ENCODE peak calls at places on chromosomes 6 and 20, in ten cellular contexts. One of them, this sample, is unnamed.

GRCh38 chr6:73631849-73632248 is 21.9 kb downstream of the SLC17A5 start:
- DNase-seq in A673: no peak
- DNase-seq in fibroblast of lung: peak
- DNase-seq in brain microvascular endothelial cell: no peak
- DNase-seq in AG10803: peak
- DNase-seq in HFF-Myc: peak
- DNase-seq in ascending aorta: no peak
- DNase-seq in IMR-90: peak
- DNase-seq in kidney epithelial cell: no peak
- DNase-seq in Panc1: no peak
- DNase-seq in this sample: no peak

GRCh38 chr6:145688493-145688905 is 46.8 kb downstream of the EPM2A start:
- DNase-seq in A673: no peak
- DNase-seq in fibroblast of lung: peak
- DNase-seq in brain microvascular endothelial cell: no peak
- DNase-seq in AG10803: no peak
- DNase-seq in HFF-Myc: no peak
- DNase-seq in ascending aorta: no peak
- DNase-seq in IMR-90: peak
- DNase-seq in kidney epithelial cell: peak
- DNase-seq in Panc1: no peak
- DNase-seq in this sample: peak

GRCh38 chr20:32201296-32201976 is 6.1 kb downstream of the PLAGL2 start:
- DNase-seq in A673: no peak
- DNase-seq in fibroblast of lung: no peak
- DNase-seq in brain microvascular endothelial cell: no peak
- DNase-seq in AG10803: peak
- DNase-seq in HFF-Myc: no peak
- DNase-seq in ascending aorta: no peak
- DNase-seq in IMR-90: peak
- DNase-seq in kidney epithelial cell: no peak
- DNase-seq in Panc1: no peak
- DNase-seq in this sample: no peak

GRCh38 chr6:56618050-56618449 is 24.6 kb downstream of the DST start:
- DNase-seq in A673: peak
- DNase-seq in fibroblast of lung: no peak
- DNase-seq in brain microvascular endothelial cell: no peak
- DNase-seq in AG10803: no peak
- DNase-seq in HFF-Myc: no peak
- DNase-seq in ascending aorta: no peak
- DNase-seq in IMR-90: no peak
- DNase-seq in kidney epithelial cell: no peak
- DNase-seq in Panc1: no peak
- DNase-seq in this sample: no peak

GRCh38 chr6:80605165-80605989 is 498.9 kb downstream of the BCKDHB start:
- DNase-seq in A673: peak
- DNase-seq in fibroblast of lung: peak
- DNase-seq in brain microvascular endothelial cell: peak
- DNase-seq in AG10803: peak
- DNase-seq in HFF-Myc: peak
- DNase-seq in ascending aorta: no peak
- DNase-seq in IMR-90: peak
- DNase-seq in kidney epithelial cell: no peak
- DNase-seq in Panc1: no peak
- DNase-seq in this sample: peak

GRCh38 chr6:26484161-26484560 is 15.9 kb upstream of the BTN1A1 start:
- DNase-seq in A673: no peak
- DNase-seq in fibroblast of lung: no peak
- DNase-seq in brain microvascular endothelial cell: no peak
- DNase-seq in AG10803: no peak
- DNase-seq in HFF-Myc: no peak
- DNase-seq in ascending aorta: no peak
- DNase-seq in IMR-90: no peak
- DNase-seq in kidney epithelial cell: no peak
- DNase-seq in Panc1: no peak
- DNase-seq in this sample: no peak

GRCh38 chr6:7897461-7898192 is 13.0 kb downstream of the TXNDC5 start:
- DNase-seq in A673: no peak
- DNase-seq in fibroblast of lung: no peak
- DNase-seq in brain microvascular endothelial cell: no peak
- DNase-seq in AG10803: no peak
- DNase-seq in HFF-Myc: no peak
- DNase-seq in ascending aorta: no peak
- DNase-seq in IMR-90: no peak
- DNase-seq in kidney epithelial cell: no peak
- DNase-seq in Panc1: no peak
- DNase-seq in this sample: no peak

GRCh38 chr20:16125810-16126209 is 447.4 kb downstream of the KIF16B start:
- DNase-seq in A673: no peak
- DNase-seq in fibroblast of lung: no peak
- DNase-seq in brain microvascular endothelial cell: no peak
- DNase-seq in AG10803: peak
- DNase-seq in HFF-Myc: no peak
- DNase-seq in ascending aorta: no peak
- DNase-seq in IMR-90: no peak
- DNase-seq in kidney epithelial cell: no peak
- DNase-seq in Panc1: no peak
- DNase-seq in this sample: no peak

GRCh38 chr6:31739639-31740396 is at the start of gene MSH5:
- DNase-seq in A673: peak
- DNase-seq in fibroblast of lung: peak
- DNase-seq in brain microvascular endothelial cell: peak
- DNase-seq in AG10803: peak
- DNase-seq in HFF-Myc: peak
- DNase-seq in ascending aorta: peak
- DNase-seq in IMR-90: peak
- DNase-seq in kidney epithelial cell: peak
- DNase-seq in Panc1: peak
- DNase-seq in this sample: peak

GRCh38 chr6:31737315-31738047 is 1.2 kb upstream of the CLIC1 start:
- DNase-seq in A673: peak
- DNase-seq in fibroblast of lung: peak
- DNase-seq in brain microvascular endothelial cell: no peak
- DNase-seq in AG10803: no peak
- DNase-seq in HFF-Myc: no peak
- DNase-seq in ascending aorta: no peak
- DNase-seq in IMR-90: no peak
- DNase-seq in kidney epithelial cell: no peak
- DNase-seq in Panc1: no peak
- DNase-seq in this sample: no peak

GRCh38 chr6:31736768-31737314 is 511 bp upstream of the CLIC1 start:
- DNase-seq in A673: no peak
- DNase-seq in fibroblast of lung: no peak
- DNase-seq in brain microvascular endothelial cell: no peak
- DNase-seq in AG10803: no peak
- DNase-seq in HFF-Myc: no peak
- DNase-seq in ascending aorta: no peak
- DNase-seq in IMR-90: no peak
- DNase-seq in kidney epithelial cell: no peak
- DNase-seq in Panc1: no peak
- DNase-seq in this sample: no peak

GRCh38 chr6:31736026-31736767 is at the start of gene CLIC1:
- DNase-seq in A673: peak
- DNase-seq in fibroblast of lung: peak
- DNase-seq in brain microvascular endothelial cell: peak
- DNase-seq in AG10803: peak
- DNase-seq in HFF-Myc: no peak
- DNase-seq in ascending aorta: peak
- DNase-seq in IMR-90: peak
- DNase-seq in kidney epithelial cell: no peak
- DNase-seq in Panc1: no peak
- DNase-seq in this sample: peak

DNA sequence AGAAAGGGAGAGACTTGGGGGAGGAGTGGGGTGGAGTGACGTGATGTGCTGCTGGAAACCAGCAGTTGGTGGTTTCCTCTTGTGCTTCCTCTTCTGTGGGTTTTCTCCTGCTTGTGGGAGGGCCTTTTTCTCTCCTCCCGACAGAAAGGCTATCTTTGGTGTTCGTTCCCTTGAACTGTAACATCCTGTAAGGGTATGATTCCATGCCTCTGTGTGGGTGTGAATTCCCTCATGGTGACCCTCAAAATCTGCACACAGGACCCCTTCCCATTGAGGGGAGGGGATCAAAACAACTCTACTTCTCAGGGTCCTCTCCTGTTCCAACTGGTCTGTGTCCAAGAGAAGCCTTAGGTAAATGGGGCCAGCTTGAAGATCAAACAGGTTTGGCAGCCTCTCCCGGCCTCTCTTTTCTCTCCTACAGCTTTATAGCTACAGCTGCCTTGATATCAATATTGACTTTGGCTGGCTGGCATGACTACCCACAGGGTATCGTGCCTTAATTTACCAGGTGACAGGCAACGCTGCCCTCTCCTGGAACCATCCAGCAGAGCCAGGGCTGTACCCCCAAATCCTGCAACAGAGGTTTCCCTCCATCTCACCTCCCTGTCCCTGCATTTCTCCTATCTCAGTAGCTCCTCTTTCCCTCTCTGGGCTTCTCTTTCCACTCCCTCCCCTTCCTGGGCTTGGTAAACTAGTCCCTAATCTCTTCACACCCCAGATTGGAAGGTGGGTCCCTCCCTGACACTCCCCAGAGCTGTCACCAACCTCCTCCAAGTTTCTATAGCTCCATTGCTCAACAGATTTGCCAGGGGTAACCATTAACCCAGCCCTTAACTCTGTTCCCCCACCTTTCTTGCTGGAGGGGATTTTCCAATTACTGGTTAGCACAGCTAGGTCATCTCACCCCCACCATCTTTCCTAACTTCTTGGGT is 1.5 kb upstream of the MSH5 start:
- DNase-seq in A673: peak
- DNase-seq in fibroblast of lung: peak
- DNase-seq in brain microvascular endothelial cell: peak
- DNase-seq in AG10803: peak
- DNase-seq in HFF-Myc: peak
- DNase-seq in ascending aorta: peak
- DNase-seq in IMR-90: peak
- DNase-seq in kidney epithelial cell: peak
- DNase-seq in Panc1: no peak
- DNase-seq in this sample: peak
- H3K4me3 ChIP-seq in A673: peak
- H3K4me3 ChIP-seq in fibroblast of lung: no peak
- H3K4me3 ChIP-seq in brain microvascular endothelial cell: peak
- H3K4me3 ChIP-seq in AG10803: peak
- H3K4me3 ChIP-seq in HFF-Myc: peak
- H3K4me3 ChIP-seq in ascending aorta: peak
- H3K4me3 ChIP-seq in IMR-90: peak
- H3K4me3 ChIP-seq in kidney epithelial cell: peak
- H3K4me3 ChIP-seq in Panc1: peak
- H3K4me3 ChIP-seq in this sample: peak

GRCh38 chr6:31702819-31703716 is at the start of gene ABHD16A:
- DNase-seq in A673: peak
- DNase-seq in fibroblast of lung: peak
- DNase-seq in brain microvascular endothelial cell: peak
- DNase-seq in AG10803: peak
- DNase-seq in HFF-Myc: peak
- DNase-seq in ascending aorta: peak
- DNase-seq in IMR-90: peak
- DNase-seq in kidney epithelial cell: peak
- DNase-seq in Panc1: peak
- DNase-seq in this sample: peak
- TF ChIP-seq CTCF in A673: no peak
- TF ChIP-seq CTCF in fibroblast of lung: no peak
- TF ChIP-seq CTCF in brain microvascular endothelial cell: peak
- TF ChIP-seq CTCF in AG10803: no peak
- TF ChIP-seq CTCF in HFF-Myc: no peak
- TF ChIP-seq CTCF in ascending aorta: no peak
- TF ChIP-seq CTCF in IMR-90: no peak
- TF ChIP-seq CTCF in kidney epithelial cell: no peak
- TF ChIP-seq CTCF in Panc1: no peak
- TF ChIP-seq CTCF in this sample: no peak

DNA sequence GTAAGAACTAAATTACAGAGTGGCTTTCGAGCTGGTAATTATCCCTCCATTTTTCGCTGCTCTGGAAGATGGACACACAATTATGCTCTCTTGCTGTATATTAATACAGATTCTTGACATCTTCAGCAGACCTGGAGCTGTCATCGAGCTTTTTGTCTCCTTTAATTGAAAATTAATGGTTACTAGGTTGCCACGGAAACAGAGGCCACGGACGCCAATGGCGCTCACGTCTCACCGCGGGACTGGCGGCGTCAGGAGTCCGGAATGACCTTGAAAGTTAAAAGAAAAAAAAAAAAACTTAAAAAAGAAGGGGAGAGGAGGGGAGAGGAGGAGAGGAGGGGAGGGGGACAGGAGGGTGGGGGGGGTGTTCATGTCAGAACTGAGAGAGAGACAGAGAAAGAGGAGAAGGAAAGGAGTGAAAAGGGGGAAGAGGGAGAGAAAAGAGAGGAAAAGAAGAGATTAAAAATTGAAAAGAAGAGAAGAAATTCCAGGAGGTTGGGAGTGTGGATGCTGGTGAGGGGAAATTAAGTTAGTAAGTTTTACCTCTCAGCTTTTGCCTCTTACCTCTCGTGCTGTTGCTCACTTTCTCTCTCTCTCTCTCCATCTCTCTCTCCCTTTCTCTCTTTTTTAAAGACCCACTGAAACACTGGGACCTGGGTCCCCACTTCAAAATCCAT is 22.1 kb upstream of the FOXP4 start:
- DNase-seq in A673: no peak
- DNase-seq in fibroblast of lung: no peak
- DNase-seq in brain microvascular endothelial cell: no peak
- DNase-seq in AG10803: no peak
- DNase-seq in HFF-Myc: no peak
- DNase-seq in ascending aorta: no peak
- DNase-seq in IMR-90: no peak
- DNase-seq in kidney epithelial cell: no peak
- DNase-seq in Panc1: no peak
- DNase-seq in this sample: no peak
- H3K4me3 ChIP-seq in A673: no peak
- H3K4me3 ChIP-seq in fibroblast of lung: no peak
- H3K4me3 ChIP-seq in brain microvascular endothelial cell: no peak
- H3K4me3 ChIP-seq in AG10803: no peak
- H3K4me3 ChIP-seq in HFF-Myc: no peak
- H3K4me3 ChIP-seq in ascending aorta: no peak
- H3K4me3 ChIP-seq in IMR-90: no peak
- H3K4me3 ChIP-seq in kidney epithelial cell: no peak
- H3K4me3 ChIP-seq in Panc1: no peak
- H3K4me3 ChIP-seq in this sample: no peak

DNA sequence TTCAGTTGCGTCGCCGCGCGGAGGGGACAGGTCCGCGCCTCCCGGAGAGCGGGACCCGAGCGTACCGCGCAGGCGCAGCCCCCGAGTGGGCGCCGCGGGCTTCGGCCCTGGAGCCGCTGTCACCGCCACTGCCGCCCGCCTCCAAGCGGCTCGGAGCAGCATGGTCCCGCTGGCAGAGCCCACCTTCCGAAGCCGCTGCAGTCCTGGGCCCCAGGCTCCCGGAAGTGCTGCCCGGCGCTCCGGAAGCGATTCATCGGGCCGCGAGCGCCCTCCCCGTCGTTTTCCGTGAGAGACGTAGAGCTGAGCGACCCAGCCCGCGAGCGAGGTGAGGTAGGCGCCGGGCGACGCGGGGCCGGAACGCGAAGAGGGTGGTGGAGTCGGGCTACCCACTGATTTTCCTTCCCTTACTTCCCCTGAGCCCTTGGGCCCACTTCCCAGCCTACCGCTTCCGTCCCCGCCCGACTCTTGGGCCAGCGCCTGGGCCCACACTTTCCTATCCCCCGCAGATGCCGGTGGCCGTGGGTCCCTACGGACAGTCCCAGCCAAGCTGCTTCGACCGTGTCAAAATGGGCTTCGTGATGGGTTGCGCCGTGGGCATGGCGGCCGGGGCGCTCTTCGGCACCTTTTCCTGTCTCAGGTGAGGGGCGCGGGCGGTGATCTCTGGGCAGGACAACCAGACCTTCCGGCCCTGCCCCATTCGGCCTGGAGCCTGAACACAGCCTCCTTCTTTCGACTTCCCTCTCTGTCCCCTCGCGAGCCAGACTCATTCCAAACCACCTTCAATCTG is at the start of the genes NFS1 and ROMO1:
- DNase-seq in A673: peak
- DNase-seq in fibroblast of lung: peak
- DNase-seq in brain microvascular endothelial cell: peak
- DNase-seq in AG10803: peak
- DNase-seq in HFF-Myc: peak
- DNase-seq in ascending aorta: peak
- DNase-seq in IMR-90: peak
- DNase-seq in kidney epithelial cell: peak
- DNase-seq in Panc1: no peak
- DNase-seq in this sample: peak
- TF ChIP-seq CTCF in A673: peak
- TF ChIP-seq CTCF in fibroblast of lung: peak
- TF ChIP-seq CTCF in brain microvascular endothelial cell: peak
- TF ChIP-seq CTCF in AG10803: peak
- TF ChIP-seq CTCF in HFF-Myc: no peak
- TF ChIP-seq CTCF in ascending aorta: peak
- TF ChIP-seq CTCF in IMR-90: peak
- TF ChIP-seq CTCF in kidney epithelial cell: peak
- TF ChIP-seq CTCF in Panc1: no peak
- TF ChIP-seq CTCF in this sample: peak